ENCODE peak calls at places on chromosome 3, in four cellular contexts. D is brain microvascular endothelial cell, H is PC-3, T is sigmoid colon. K is an unnamed sample.

GRCh38 chr3:130896101-130896500 is 2.2 kb downstream of the ATP2C1 start:
- DNase-seq in D (peak), H (no peak), T (no peak), K (no peak)

GRCh38 chr3:40572588-40572987 is 47.8 kb downstream of the ZNF621 start:
- DNase-seq in H (no peak), T (no peak), D (no peak), K (no peak)

GRCh38 chr3:65425880-65426279 is 612.8 kb downstream of the MAGI1 start:
- DNase-seq in T (no peak), D (peak), H (peak), K (no peak)

GRCh38 chr3:32435911-32436815 is 44.5 kb downstream of the CMTM7 start:
- DNase-seq in H (no peak), D (peak), T (no peak), K (no peak)

GRCh38 chr3:195246608-195247007 is 24.4 kb downstream of the XXYLT1 start:
- DNase-seq in D (no peak), T (no peak), H (no peak), K (peak)

GRCh38 chr3:177238661-177239216 is 41.5 kb upstream of the TBL1XR1 start:
- DNase-seq in T (no peak), D (no peak), H (no peak), K (no peak)

GRCh38 chr3:14948609-14949038 is 1.2 kb downstream of the NR2C2 start:
- DNase-seq in T (no peak), D (no peak), H (no peak), K (no peak)

GRCh38 chr3:157785071-157785826 is 282.0 kb upstream of the VEPH1 start:
- DNase-seq in H (peak), T (no peak), D (peak), K (no peak)

GRCh38 chr3:116378077-116378476 is 67.2 kb downstream of the LSAMP start:
- DNase-seq in T (no peak), H (no peak), D (no peak), K (no peak)

GRCh38 chr3:187741403-187742350 is 3.6 kb downstream of the BCL6 start:
- DNase-seq in D (peak), T (peak), H (peak), K (no peak)

GRCh38 chr3:62567097-62568021 is 194.0 kb upstream of the FEZF2 start:
- DNase-seq in H (no peak), T (no peak), D (peak), K (peak)

GRCh38 chr3:118793176-118793575 is 241.5 kb downstream of the IGSF11 start:
- DNase-seq in H (no peak), D (no peak), T (no peak), K (no peak)

GRCh38 chr3:160928183-160928718 is 172.2 kb downstream of the PPM1L start:
- DNase-seq in D (no peak), H (peak), T (no peak), K (no peak)

GRCh38 chr3:57078366-57079220 is 18.1 kb downstream of the SPATA12 start:
- DNase-seq in H (peak), D (peak), T (peak), K (peak)

GRCh38 chr3:182795383-182795782 is 2.1 kb downstream of the ATP11B start:
- DNase-seq in H (peak), T (no peak), D (no peak), K (no peak)

GRCh38 chr3:2873986-2874385 is 236.2 kb downstream of the IL5RA start:
- DNase-seq in T (no peak), D (no peak), H (no peak), K (peak)

GRCh38 chr3:161273589-161274218 is 52.6 kb downstream of the NMD3 start:
- DNase-seq in T (no peak), D (peak), H (peak), K (no peak)

GRCh38 chr3:187450791-187451190 is 82.6 kb downstream of the RTP4 start:
- DNase-seq in H (no peak), D (no peak), T (no peak), K (no peak)

DNA sequence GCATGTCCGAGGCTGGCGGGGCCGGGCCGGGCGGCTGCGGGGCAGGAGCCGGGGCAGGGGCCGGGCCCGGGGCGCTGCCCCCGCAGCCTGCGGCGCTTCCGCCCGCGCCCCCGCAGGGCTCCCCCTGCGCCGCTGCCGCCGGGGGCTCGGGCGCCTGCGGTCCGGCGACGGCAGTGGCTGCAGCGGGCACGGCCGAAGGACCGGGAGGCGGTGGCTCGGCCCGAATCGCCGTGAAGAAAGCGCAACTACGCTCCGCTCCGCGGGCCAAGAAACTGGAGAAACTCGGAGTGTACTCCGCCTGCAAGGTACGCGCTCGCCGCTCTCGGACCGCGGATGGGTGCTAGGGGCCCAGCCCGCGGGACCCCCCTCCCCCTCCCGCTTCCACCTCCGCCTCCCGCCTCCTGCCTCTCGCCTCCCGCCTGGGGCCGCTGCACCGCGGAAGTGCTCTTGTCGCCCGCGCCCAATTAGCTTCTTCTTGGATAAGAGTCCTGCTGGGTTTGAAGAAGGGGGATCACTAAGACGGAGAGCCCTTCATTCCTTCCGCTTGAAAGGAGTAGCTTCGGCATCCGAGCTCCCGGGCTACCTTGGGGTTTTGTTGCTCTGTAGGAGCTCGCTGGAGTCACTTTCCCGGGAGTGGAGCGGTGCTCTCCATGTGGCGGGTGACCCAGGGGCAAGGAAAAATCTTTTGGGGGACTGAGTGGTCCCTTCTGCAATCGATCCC is 390 bp downstream of the KAT2B start:
- DNase-seq in H (peak), T (peak), D (peak), K (peak)
- TF ChIP-seq CTCF in H (peak), T (peak), D (peak), K (no peak)

DNA sequence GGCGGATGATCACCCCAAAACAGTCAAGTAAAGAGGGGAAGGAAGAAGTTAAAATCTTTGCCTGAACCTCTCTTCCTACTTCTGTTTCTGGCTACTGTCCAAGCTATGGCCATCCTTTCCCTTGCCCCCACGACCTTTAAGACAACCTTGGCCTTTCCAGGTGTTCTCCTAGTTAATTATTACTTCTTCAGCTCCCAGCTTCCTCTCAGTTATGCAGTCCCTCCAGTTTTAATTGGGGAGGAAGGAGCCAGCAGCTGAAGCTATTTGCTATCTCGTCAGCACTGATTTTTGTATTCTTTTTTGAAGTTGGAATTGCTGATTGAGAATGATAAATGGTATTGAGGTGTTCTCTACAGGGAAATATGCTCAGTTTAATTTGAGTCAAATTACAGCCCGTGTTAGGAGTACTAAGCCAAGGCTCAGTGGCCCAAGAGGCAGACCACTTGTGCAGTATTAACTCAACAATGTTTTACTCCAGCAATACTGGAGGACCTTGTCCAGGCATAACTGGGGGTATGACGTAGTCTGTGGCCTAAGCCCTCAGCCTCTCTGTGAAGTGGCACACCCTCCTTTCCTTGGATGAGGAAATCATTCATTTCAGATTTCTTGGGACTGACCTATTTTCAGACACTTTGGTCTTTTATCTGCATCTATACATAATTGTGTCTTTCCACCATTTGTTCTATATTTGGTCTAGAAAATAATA is 336.9 kb downstream of the SLC9A9 start:
- DNase-seq in H (no peak), D (no peak), T (no peak), K (no peak)
- H3K27ac ChIP-seq in H (no peak), D (no peak), T (no peak), K (no peak)

DNA sequence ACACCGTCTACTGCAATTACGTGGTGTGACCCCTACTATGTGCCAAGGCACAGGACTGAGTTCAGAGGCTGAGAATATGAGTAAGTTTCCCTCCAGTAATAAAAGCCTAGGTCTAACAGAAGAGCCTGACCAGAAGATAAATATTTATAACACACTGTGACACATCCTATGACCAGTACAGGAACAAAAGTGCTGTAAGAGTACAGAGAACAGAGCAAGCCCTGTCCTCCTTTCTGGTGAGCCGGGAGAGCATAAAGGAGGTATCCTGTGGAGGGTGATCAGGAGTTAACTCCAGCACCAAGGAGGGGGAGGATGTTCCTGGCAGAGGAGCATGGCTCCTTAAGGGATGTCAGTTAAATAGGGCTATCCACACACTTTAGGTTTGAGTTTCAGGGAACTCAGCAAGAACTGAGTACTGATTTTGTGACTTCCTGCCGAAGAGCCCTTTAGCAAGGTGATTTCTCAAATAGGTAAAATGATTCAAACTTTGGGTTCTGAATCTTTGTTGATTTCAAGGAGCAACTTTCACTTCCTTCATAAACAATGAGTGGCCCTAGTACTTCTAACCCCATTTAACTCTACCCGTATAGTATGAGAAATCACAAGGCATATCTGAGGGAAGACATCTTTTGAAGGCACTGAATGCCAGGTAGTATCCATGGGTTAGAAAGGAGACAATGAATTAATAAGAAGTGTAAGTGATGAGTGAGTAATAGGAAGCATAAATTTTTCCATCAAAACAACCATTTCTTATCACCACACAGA is 198.0 kb downstream of the THRB start:
- DNase-seq in H (peak), T (peak), D (no peak), K (no peak)
- H3K4me3 ChIP-seq in H (no peak), T (no peak), D (no peak), K (no peak)

DNA sequence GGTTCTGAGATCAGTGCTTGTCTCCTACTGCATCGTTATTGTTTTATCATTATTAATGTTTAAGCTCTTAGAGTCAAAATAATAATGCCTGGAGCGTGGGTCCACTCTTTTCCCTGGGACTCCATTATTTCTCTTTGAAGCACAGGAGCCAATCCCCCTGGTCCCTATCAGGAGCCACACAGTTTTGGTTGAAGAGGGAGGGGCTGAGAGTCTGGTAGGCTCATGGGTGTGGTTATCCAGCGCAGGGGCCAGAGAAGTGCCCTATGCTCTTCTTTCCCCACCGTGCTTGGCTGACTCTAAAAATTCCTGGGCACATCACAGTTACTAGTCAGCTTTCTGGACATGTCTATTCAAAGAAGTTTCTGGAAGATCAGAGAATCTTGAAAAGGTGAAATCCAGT is 121.5 kb downstream of the DNAJB8 start:
- DNase-seq in D (no peak), H (no peak), T (peak), K (no peak)
- TF ChIP-seq CTCF in D (no peak), H (no peak), T (no peak), K (no peak)

DNA sequence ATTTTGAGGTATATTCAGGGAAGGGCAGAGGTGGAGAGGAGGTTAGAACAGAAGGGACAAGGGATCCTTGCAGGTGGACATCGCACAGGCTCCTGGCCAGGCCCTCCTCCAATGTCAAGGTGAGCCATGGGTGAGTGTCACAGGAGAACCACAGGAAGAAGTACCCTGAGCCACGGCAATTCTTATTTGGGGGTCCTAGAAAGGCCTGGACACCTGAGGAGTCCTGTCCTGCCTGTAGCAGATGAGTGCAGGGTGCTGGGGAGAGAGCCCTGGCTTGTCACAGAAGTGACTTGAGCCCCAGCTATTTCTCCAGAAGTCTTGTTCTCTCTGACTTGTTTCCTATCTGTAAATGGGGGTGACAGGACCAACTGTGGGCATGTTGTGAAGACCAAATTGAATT is 4.3 kb downstream of the SLC6A20 start:
- DNase-seq in D (no peak), T (no peak), H (no peak), K (no peak)
- H3K27ac ChIP-seq in D (no peak), T (no peak), H (no peak), K (no peak)

GRCh38 chr3:11635671-11636371 is 7.9 kb downstream of the VGLL4 start:
- DNase-seq in H (no peak), D (no peak), T (no peak), K (no peak)
- H3K4me3 ChIP-seq in H (no peak), D (no peak), T (no peak), K (peak)

DNA sequence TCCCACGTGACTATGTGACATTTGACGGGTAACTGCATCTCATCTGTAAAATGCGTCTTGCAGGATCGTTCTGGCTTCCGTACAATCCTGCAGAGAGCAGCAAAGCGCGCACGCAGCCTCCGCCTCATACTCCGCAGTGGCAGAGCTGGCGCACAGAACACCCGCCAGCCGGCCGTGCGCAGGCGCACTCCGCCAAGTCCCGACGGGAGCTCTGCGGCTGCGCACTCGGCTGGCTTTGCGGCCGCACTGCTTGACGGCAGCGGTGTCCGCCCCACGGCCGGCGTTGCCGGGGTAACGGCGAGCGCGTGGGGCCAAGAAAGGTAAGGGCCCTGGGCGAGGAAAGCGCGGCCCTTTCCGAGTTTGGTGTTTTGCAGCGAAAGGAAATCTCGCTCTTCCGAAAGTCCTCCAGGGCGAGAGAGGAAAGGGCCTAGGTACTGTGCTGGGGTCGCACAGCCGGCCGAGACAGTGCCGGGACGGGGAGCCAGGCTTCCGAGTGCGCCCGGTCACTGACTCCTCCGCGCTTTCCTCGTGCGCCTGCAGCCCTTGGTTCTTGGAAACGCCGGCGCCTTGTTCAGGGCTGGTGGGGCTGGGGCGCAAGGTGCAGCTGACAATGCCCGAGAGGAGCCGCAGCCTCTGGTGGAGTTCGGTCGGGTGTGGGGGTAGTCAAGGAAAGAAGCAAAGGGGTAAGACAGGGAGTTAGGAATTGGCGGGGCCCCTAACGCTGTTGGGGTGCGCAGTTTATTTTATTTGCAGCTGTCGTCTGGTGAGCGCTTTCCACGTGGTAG is at the start of gene TSEN2:
- DNase-seq in D (peak), T (peak), H (peak), K (peak)
- TF ChIP-seq CTCF in D (peak), T (no peak), H (no peak), K (peak)

GRCh38 chr3:50605901-50606326 is 5.7 kb downstream of the CISH start:
- DNase-seq in H (no peak), D (no peak), T (no peak), K (no peak)
- H3K27ac ChIP-seq in H (no peak), D (no peak), T (no peak), K (no peak)

GRCh38 chr3:98971183-98971681 is 69.7 kb upstream of the DCBLD2 start:
- DNase-seq in T (no peak), D (peak), H (peak), K (no peak)

GRCh38 chr3:98972155-98972554 is 70.7 kb upstream of the DCBLD2 start:
- DNase-seq in H (peak), D (peak), T (no peak), K (no peak)

GRCh38 chr3:98977520-98977919 is 76.0 kb upstream of the DCBLD2 start:
- DNase-seq in D (peak), H (peak), T (no peak), K (no peak)

GRCh38 chr3:98972720-98973119 is 71.2 kb upstream of the DCBLD2 start:
- DNase-seq in H (peak), T (no peak), D (no peak), K (no peak)

GRCh38 chr3:98974442-98974841 is 72.9 kb upstream of the DCBLD2 start:
- DNase-seq in H (peak), T (no peak), D (no peak), K (no peak)
- H3K4me3 ChIP-seq in H (no peak), T (no peak), D (no peak), K (no peak)